ENCODE peak calls at places on chromosomes 5 and 9, in five cellular contexts. H is HepG2, T is GM12891, J is K562, U is GM12878. O is an unnamed sample.

GRCh38 chr9:134228649-134229048 is 64.3 kb upstream of the RNU6ATAC start:
- DNase-seq in H (no peak), T (no peak), J (no peak), U (no peak), O (no peak)

GRCh38 chr9:19440823-19441580 is 32.2 kb downstream of the ACER2 start:
- DNase-seq in H (no peak), T (no peak), J (no peak), U (no peak), O (no peak)

GRCh38 chr5:6649186-6649585 is 15.9 kb downstream of the SRD5A1 start:
- DNase-seq in H (no peak), T (no peak), J (no peak), U (no peak), O (no peak)

GRCh38 chr9:110767559-110768063 is 99.0 kb downstream of the MUSK start:
- DNase-seq in H (no peak), T (no peak), J (no peak), U (no peak), O (no peak)

GRCh38 chr9:90322296-90322695 is 320.3 kb downstream of the DIRAS2 start:
- DNase-seq in H (no peak), T (no peak), J (no peak), U (no peak), O (no peak)

GRCh38 chr9:76321185-76321828 is 72.9 kb downstream of the RFK start:
- DNase-seq in H (no peak), T (no peak), J (no peak), U (no peak), O (no peak)

GRCh38 chr5:55902696-55903095 is 51.5 kb downstream of the IL31RA start:
- DNase-seq in H (no peak), T (no peak), J (no peak), U (no peak), O (no peak)

GRCh38 chr9:114409103-114409780 is 21.5 kb upstream of the AKNA start:
- DNase-seq in H (no peak), T (no peak), J (no peak), U (no peak), O (no peak)

GRCh38 chr5:133409210-133409674 is 203.1 kb downstream of the FSTL4 start:
- DNase-seq in H (no peak), T (no peak), J (no peak), U (no peak), O (no peak)

GRCh38 chr5:125005287-125005686 is 258.8 kb upstream of the ZNF608 start:
- DNase-seq in H (no peak), T (no peak), J (no peak), U (no peak), O (no peak)

GRCh38 chr9:95880011-95880690 is 4.7 kb downstream of the ERCC6L2 start:
- DNase-seq in H (no peak), T (no peak), J (no peak), U (no peak), O (no peak)

GRCh38 chr5:132497488-132497997 is 7.0 kb upstream of the IRF1 start:
- DNase-seq in H (no peak), T (no peak), J (no peak), U (no peak), O (no peak)

GRCh38 chr5:150558088-150558621 is 50.2 kb downstream of the NDST1 start:
- DNase-seq in H (no peak), T (no peak), J (no peak), U (no peak), O (no peak)

GRCh38 chr9:124760719-124761118 is 10.4 kb downstream of the NR6A1 start:
- DNase-seq in H (no peak), T (no peak), J (no peak), U (no peak), O (no peak)

GRCh38 chr5:123699571-123699970 is 187.6 kb downstream of the CSNK1G3 start:
- DNase-seq in H (no peak), T (no peak), J (no peak), U (no peak), O (no peak)

GRCh38 chr9:70303268-70303667 is 44.5 kb downstream of the SMC5 start:
- DNase-seq in H (no peak), T (no peak), J (no peak), U (no peak), O (no peak)

GRCh38 chr9:110750272-110750671 is 81.7 kb downstream of the MUSK start:
- DNase-seq in H (no peak), T (no peak), J (no peak), U (no peak), O (no peak)

GRCh38 chr9:86020731-86021130 is 78.6 kb downstream of the GOLM1 start:
- DNase-seq in H (no peak), T (no peak), J (no peak), U (no peak), O (no peak)

GRCh38 chr9:128887914-128888350 is 6.0 kb downstream of the LRRC8A start:
- DNase-seq in H (no peak), T (no peak), J (no peak), U (no peak), O (no peak)

GRCh38 chr9:113589890-113590289 is 126.4 kb downstream of the RGS3 start:
- DNase-seq in H (peak; percentile 35), T (no peak), J (no peak), U (no peak), O (no peak)

GRCh38 chr5:159106569-159107282 is 7.0 kb upstream of the EBF1 start:
- DNase-seq in H (peak; percentile 24), T (peak; percentile 65), J (peak; percentile 74), U (no peak), O (no peak)

GRCh38 chr5:154276932-154277331 is 86.4 kb downstream of the GALNT10 start:
- DNase-seq in H (no peak), T (no peak), J (peak; percentile 52), U (no peak), O (no peak)

GRCh38 chr5:105503950-105504349 is 1941.4 kb upstream of the NUDT12 start:
- DNase-seq in H (no peak), T (no peak), J (no peak), U (no peak), O (no peak)

GRCh38 chr5:3122985-3123762 is 371.7 kb upstream of the IRX2 start:
- DNase-seq in H (no peak), T (no peak), J (no peak), U (no peak), O (no peak)

GRCh38 chr9:336039-336438 is 121.4 kb downstream of the DOCK8 start:
- DNase-seq in H (peak; percentile 74), T (no peak), J (no peak), U (no peak), O (no peak)

GRCh38 chr5:88889165-88890069 is 6.4 kb upstream of the MEF2C start:
- DNase-seq in H (no peak), T (no peak), J (no peak), U (no peak), O (peak; percentile 27)

GRCh38 chr5:180807654-180808414 is 5.2 kb upstream of the MGAT1 start:
- DNase-seq in H (no peak), T (no peak), J (no peak), U (no peak), O (no peak)

GRCh38 chr9:105044458-105044857 is 116.5 kb upstream of the ABCA1 start:
- DNase-seq in H (no peak), T (no peak), J (no peak), U (no peak), O (no peak)

GRCh38 chr5:96335873-96336272 is 97.2 kb downstream of the PCSK1 start:
- DNase-seq in H (no peak), T (no peak), J (no peak), U (no peak), O (no peak)

GRCh38 chr5:50720061-50720460 is 53.6 kb downstream of the PARP8 start:
- DNase-seq in H (no peak), T (no peak), J (no peak), U (no peak), O (no peak)

GRCh38 chr9:127716412-127716811 is 533 bp downstream of the TTC16 start:
- DNase-seq in H (peak; percentile 34), T (no peak), J (no peak), U (no peak), O (no peak)

GRCh38 chr5:144205141-144205551 is 34.5 kb downstream of the KCTD16 start:
- DNase-seq in H (no peak), T (no peak), J (no peak), U (no peak), O (no peak)

GRCh38 chr5:149007174-149007573 is 55.7 kb downstream of the SH3TC2 start:
- DNase-seq in H (no peak), T (no peak), J (no peak), U (no peak), O (no peak)

GRCh38 chr5:135156715-135157404 is 122.8 kb upstream of the PITX1 start:
- DNase-seq in H (peak; percentile 98), T (no peak), J (no peak), U (no peak), O (no peak)

GRCh38 chr9:136044971-136045594 is 50.0 kb downstream of the NACC2 start:
- DNase-seq in H (no peak), T (peak; percentile 13), J (no peak), U (no peak), O (no peak)
- TF ChIP-seq POLR2A in H (no peak), T (no peak), J (no peak), U (no peak), O (no peak)

DNA sequence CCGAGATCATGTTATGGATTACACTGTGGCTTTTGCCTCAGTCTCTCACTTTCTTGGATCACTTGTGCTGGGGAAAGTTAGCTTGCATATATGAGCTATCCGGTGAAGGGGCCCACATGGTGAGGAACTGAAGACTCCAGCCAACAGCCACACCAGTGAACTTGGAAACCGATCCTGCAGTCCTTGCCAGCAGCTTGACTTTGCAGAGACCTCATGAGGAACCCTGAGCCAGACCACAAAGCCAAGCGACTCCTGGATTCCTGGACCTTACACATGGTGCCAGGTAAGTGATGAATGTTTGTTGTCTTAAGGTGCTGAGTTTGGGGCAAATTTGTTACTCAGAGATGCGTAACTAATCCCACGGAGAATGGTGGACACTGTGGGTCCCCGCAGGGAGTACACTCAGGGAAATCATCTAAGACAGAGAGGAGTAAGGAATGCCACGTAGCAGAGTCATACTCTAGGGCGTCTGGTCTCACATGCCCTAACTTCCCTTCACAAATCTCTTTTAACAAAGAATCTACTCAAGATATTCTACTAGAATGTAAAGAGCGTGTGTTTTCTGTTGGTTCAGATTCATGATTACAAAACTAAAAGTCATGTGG is 76.5 kb upstream of the PJA2 start:
- DNase-seq in H (no peak), T (no peak), J (no peak), U (no peak), O (no peak)
- TF ChIP-seq TAF1 in H (no peak), T (no peak), J (no peak), U (no peak), O (no peak)

DNA sequence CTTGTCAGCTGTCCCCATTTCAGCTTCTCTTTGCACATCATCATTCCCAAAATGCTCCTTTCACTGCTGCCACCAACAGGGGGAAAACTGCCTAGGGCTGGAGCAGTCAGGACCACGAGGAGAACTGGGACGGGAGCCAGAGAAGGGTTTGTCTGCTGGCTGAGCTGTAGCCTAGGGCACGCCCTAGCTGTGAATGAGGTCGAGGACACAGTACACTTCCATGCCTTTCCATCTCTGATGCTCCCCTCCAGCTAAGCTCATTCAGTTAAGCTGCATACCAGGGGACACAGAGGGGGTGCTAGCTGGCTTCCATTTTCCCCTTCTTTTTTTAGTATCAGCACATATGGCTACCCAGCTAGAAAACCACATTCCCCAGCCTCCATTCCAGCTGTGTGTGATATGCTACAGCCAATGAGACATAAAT is 64.7 kb downstream of the STK10 start:
- DNase-seq in H (peak; percentile 55), T (no peak), J (peak; percentile 30), U (no peak), O (no peak)
- TF ChIP-seq POLR2AphosphoS5 in H (no peak), T (no peak), J (no peak), U (no peak), O (no peak)

GRCh38 chr5:126594676-126595485 is at the start of gene ALDH7A1:
- DNase-seq in H (peak; percentile 95), T (peak; percentile 54), J (no peak), U (no peak), O (peak; percentile 23)
- TF ChIP-seq POLR2A in H (peak; percentile 94), T (no peak), J (no peak), U (no peak), O (no peak)

O was measured in GM12892.